ENCODE peak calls at places on chromosomes 16 and 17, in nine cellular contexts. Z is H1, H is Peyer's patch, F is GM10248, B is ascending aorta, R is stomach, O is heart left ventricle, V is uterus, T is RWPE1. S is an unnamed sample.

GRCh38 chr17:37068266-37068665 is 119.5 kb downstream of the AATF start:
- DNase-seq in Z (no peak), H (peak), F (no peak), B (no peak), R (peak), O (no peak), V (no peak), T (no peak), S (no peak)

GRCh38 chr17:75769536-75769935 is 4.5 kb upstream of the GALK1 start:
- DNase-seq in Z (no peak), H (peak), F (no peak), B (no peak), R (peak), O (no peak), V (no peak), T (no peak), S (no peak)

GRCh38 chr17:40536731-40537171 is 28.5 kb downstream of the CCR7 start:
- DNase-seq in Z (no peak), H (no peak), F (no peak), B (no peak), R (no peak), O (no peak), V (peak), T (no peak), S (no peak)

GRCh38 chr17:72434991-72435618 is 314.3 kb downstream of the SOX9 start:
- DNase-seq in Z (no peak), H (no peak), F (no peak), B (no peak), R (no peak), O (no peak), V (no peak), T (no peak), S (no peak)

GRCh38 chr17:61486135-61487120 is 34.2 kb downstream of the TBX4 start:
- DNase-seq in Z (no peak), H (no peak), F (no peak), B (no peak), R (peak), O (no peak), V (peak), T (no peak), S (no peak)

GRCh38 chr16:31876955-31877828 is 3.6 kb downstream of the ZNF267 start:
- DNase-seq in Z (no peak), H (no peak), F (peak), B (no peak), R (no peak), O (no peak), V (no peak), T (peak), S (no peak)

GRCh38 chr16:1152123-1152638 is 725 bp upstream of the CACNA1H start:
- DNase-seq in Z (no peak), H (peak), F (no peak), B (no peak), R (no peak), O (no peak), V (no peak), T (no peak), S (no peak)

GRCh38 chr17:73833779-73834613 is 189.8 kb upstream of the SDK2 start:
- DNase-seq in Z (no peak), H (no peak), F (no peak), B (no peak), R (no peak), O (no peak), V (no peak), T (no peak), S (no peak)

GRCh38 chr16:73196670-73197069 is 148.7 kb upstream of the ZFHX3 start:
- DNase-seq in Z (peak), H (peak), F (peak), B (no peak), R (peak), O (no peak), V (peak), T (peak), S (no peak)

GRCh38 chr16:84985079-84986065 is 26.0 kb downstream of the ZDHHC7 start:
- DNase-seq in Z (no peak), H (no peak), F (no peak), B (no peak), R (no peak), O (peak), V (no peak), T (peak), S (no peak)

DNA sequence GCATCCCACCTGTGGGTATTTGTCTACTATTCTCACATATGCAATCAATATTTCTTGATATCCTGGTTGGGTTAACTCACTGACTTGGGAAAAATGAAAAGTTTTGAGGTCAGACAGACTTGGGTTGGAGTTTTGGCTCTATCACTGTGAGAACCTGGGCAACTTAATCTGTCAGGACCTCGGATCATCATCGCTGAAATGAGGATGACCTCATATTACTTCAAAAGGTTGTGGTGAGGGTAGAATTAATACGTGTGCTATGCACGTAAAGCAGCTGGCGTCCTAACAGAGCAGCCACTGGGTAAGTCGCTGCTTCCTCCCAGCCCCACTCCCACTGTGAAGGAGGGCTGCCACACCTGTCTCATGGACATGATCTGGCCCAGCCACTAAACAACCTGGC is 57.3 kb downstream of the COG7 start:
- DNase-seq in Z (no peak), H (no peak), F (no peak), B (no peak), R (no peak), O (no peak), V (no peak), T (no peak), S (no peak)
- TF ChIP-seq CTCF in Z (no peak), H (no peak), F (no peak), B (no peak), R (no peak), O (no peak), V (no peak), T (no peak), S (no peak)

GRCh38 chr16:17261197-17261858 is 209.4 kb downstream of the XYLT1 start:
- DNase-seq in Z (no peak), H (no peak), F (peak), B (no peak), R (no peak), O (no peak), V (no peak), T (no peak), S (no peak)
- TF ChIP-seq CTCF in Z (no peak), H (no peak), F (no peak), B (no peak), R (no peak), O (no peak), V (no peak), T (no peak), S (no peak)

DNA sequence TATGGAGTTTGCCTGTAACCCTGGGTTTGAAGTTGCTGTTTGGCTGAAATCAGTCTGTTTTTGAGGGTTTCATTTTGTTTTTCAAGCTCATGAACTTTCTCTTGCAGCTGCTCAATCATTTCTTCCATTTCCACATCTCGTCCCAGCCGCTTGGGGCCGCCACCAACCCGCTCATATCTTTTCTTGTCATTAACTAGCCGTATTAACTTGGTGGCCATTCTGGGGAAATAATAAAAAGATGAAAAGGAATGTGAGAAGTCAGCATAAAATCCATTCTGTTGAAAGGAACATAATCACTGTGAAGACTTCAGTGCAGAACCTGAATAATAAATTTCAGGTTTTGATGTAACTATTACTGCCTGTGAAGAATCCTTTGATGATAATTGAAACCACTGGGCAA is 11.5 kb downstream of the RPGRIP1L start:
- DNase-seq in Z (no peak), H (no peak), F (no peak), B (no peak), R (no peak), O (no peak), V (no peak), T (no peak), S (no peak)
- TF ChIP-seq CTCF in Z (peak), H (no peak), F (no peak), B (no peak), R (no peak), O (no peak), V (no peak), T (peak), S (peak)

GRCh38 chr17:794876-795275 is 12.7 kb downstream of the MRM3 start:
- DNase-seq in Z (no peak), H (peak), F (peak), B (no peak), R (peak), O (peak), V (peak), T (peak), S (peak)
- TF ChIP-seq CTCF in Z (peak), H (peak), F (peak), B (peak), R (peak), O (peak), V (peak), T (peak), S (peak)

GRCh38 chr16:10385725-10386516 is at the start of gene ATF7IP2:
- DNase-seq in Z (peak), H (peak), F (peak), B (peak), R (peak), O (peak), V (peak), T (peak), S (peak)
- TF ChIP-seq CTCF in Z (no peak), H (no peak), F (no peak), B (no peak), R (no peak), O (no peak), V (no peak), T (no peak), S (no peak)

GRCh38 chr17:67390646-67391480 is 13.8 kb downstream of the PITPNC1 start:
- DNase-seq in Z (no peak), H (peak), F (peak), B (peak), R (peak), O (no peak), V (no peak), T (no peak), S (no peak)
- TF ChIP-seq CTCF in Z (no peak), H (no peak), F (no peak), B (no peak), R (no peak), O (no peak), V (no peak), T (no peak), S (no peak)

GRCh38 chr17:5793899-5794298 is 209.6 kb upstream of the NLRP1 start:
- DNase-seq in Z (peak), H (no peak), F (no peak), B (no peak), R (no peak), O (no peak), V (no peak), T (no peak), S (no peak)
- TF ChIP-seq CTCF in Z (peak), H (no peak), F (no peak), B (no peak), R (no peak), O (no peak), V (no peak), T (no peak), S (no peak)

DNA sequence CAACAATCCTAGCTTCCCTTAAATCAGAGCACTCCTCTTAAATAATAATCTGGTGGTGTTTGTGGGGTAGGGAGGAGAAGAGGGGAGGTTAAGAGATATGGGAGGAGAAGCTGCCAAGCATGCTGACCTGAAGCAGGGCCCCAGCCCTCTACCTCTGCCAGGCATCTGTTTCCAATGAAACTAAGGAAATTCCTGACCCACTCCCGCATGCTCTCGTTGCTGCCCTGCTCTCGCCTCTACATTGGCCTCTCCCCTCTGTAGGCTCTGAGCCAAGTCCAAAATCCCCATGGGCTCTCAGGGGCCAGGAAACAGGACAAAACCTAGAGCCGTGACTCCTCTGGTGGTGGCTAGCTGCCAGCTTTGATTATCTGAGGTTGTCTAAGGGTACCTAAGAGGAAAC is 559.5 kb upstream of the CDH11 start:
- DNase-seq in Z (no peak), H (no peak), F (no peak), B (no peak), R (no peak), O (no peak), V (no peak), T (no peak), S (no peak)
- TF ChIP-seq CTCF in Z (no peak), H (no peak), F (no peak), B (no peak), R (no peak), O (no peak), V (no peak), T (no peak), S (no peak)

GRCh38 chr16:9946022-9946720 is 236.1 kb downstream of the GRIN2A start:
- DNase-seq in Z (peak), H (no peak), F (no peak), B (no peak), R (no peak), O (no peak), V (no peak), T (no peak), S (no peak)
- TF ChIP-seq CTCF in Z (peak), H (no peak), F (no peak), B (no peak), R (no peak), O (no peak), V (no peak), T (no peak), S (peak)

S was measured in progenitor cell of endocrine pancreas.